ENCODE peak calls at places on chromosomes 3 and 15, in nine cellular contexts. L, O, S, D, P, B, X, K and U are unnamed samples. For H3K4me1 and H3K9me3, the result is how much of the 10 kb centered on the place peaks cover.

GRCh38 chr3:29484633-29485032 is 203.8 kb downstream of the RBMS3 start:
- DNase-seq in L (no peak), O (no peak), S (no peak), D (no peak), P (no peak), B (no peak), X (no peak), K (no peak), U (no peak)

GRCh38 chr15:45650889-45651525 is 16.2 kb downstream of the SQOR start:
- DNase-seq in L (no peak), O (no peak), S (no peak), D (no peak), P (peak), B (no peak), X (no peak), K (no peak), U (no peak)

GRCh38 chr3:12611117-12611516 is 52.8 kb downstream of the RAF1 start:
- DNase-seq in L (no peak), O (no peak), S (no peak), D (no peak), P (no peak), B (no peak), X (no peak), K (no peak), U (no peak)

GRCh38 chr3:14253022-14253761 is 74.6 kb downstream of the LSM3 start:
- DNase-seq in L (no peak), O (no peak), S (no peak), D (no peak), P (no peak), B (no peak), X (no peak), K (peak), U (no peak)

GRCh38 chr15:89693696-89694095 is 3.1 kb downstream of the WDR93 start:
- DNase-seq in L (no peak), O (no peak), S (no peak), D (no peak), P (no peak), B (no peak), X (no peak), K (no peak), U (no peak)

GRCh38 chr3:126855374-126855773 is 127.5 kb upstream of the PLXNA1 start:
- DNase-seq in L (peak), O (no peak), S (no peak), D (no peak), P (no peak), B (no peak), X (no peak), K (no peak), U (no peak)

GRCh38 chr15:43330780-43331086 is 360 bp upstream of the LCMT2 start:
- DNase-seq in L (no peak), O (no peak), S (no peak), D (no peak), P (no peak), B (no peak), X (no peak), K (no peak), U (no peak)

GRCh38 chr3:176663819-176664218 is 533.5 kb downstream of the TBL1XR1 start:
- DNase-seq in L (no peak), O (no peak), S (peak), D (no peak), P (no peak), B (no peak), X (no peak), K (peak), U (no peak)

GRCh38 chr3:138863776-138864113 is 29.0 kb upstream of the PIK3CB start:
- DNase-seq in L (no peak), O (no peak), S (no peak), D (no peak), P (no peak), B (no peak), X (no peak), K (no peak), U (no peak)

GRCh38 chr15:68537506-68537905 is 41.3 kb upstream of the CORO2B start:
- DNase-seq in L (no peak), O (no peak), S (no peak), D (no peak), P (no peak), B (no peak), X (no peak), K (peak), U (no peak)

GRCh38 chr3:45145681-45146614 is at the start of gene CDCP1:
- DNase-seq in L (no peak), O (peak), S (no peak), D (no peak), P (peak), B (peak), X (no peak), K (no peak), U (no peak)

GRCh38 chr3:122092460-122093165 is 37.5 kb downstream of the CD86 start:
- DNase-seq in L (no peak), O (peak), S (peak), D (peak), P (peak), B (no peak), X (peak), K (peak), U (peak)

GRCh38 chr3:41117398-41117870 is 81.9 kb upstream of the CTNNB1 start:
- DNase-seq in L (peak), O (peak), S (peak), D (peak), P (peak), B (peak), X (no peak), K (peak), U (peak)

GRCh38 chr15:74406992-74407705 is 26.6 kb downstream of the SEMA7A start:
- DNase-seq in L (no peak), O (no peak), S (no peak), D (no peak), P (peak), B (no peak), X (no peak), K (peak), U (no peak)

GRCh38 chr15:91338763-91339162 is 238.7 kb downstream of the SV2B start:
- DNase-seq in L (no peak), O (no peak), S (no peak), D (no peak), P (no peak), B (no peak), X (peak), K (peak), U (no peak)

GRCh38 chr3:168025076-168025475 is 70.6 kb downstream of the GOLIM4 start:
- DNase-seq in L (no peak), O (no peak), S (no peak), D (no peak), P (no peak), B (no peak), X (no peak), K (peak), U (no peak)

GRCh38 chr15:77966540-77967290 is 110.8 kb downstream of the TBC1D2B start:
- DNase-seq in L (peak), O (no peak), S (peak), D (no peak), P (no peak), B (no peak), X (no peak), K (peak), U (peak)

GRCh38 chr3:98680723-98681122 is 82.4 kb upstream of the ST3GAL6 start:
- DNase-seq in L (no peak), O (no peak), S (no peak), D (no peak), P (no peak), B (no peak), X (no peak), K (peak), U (no peak)

GRCh38 chr15:47762621-47763020 is 45.3 kb downstream of the SEMA6D start:
- DNase-seq in L (no peak), O (no peak), S (no peak), D (no peak), P (no peak), B (no peak), X (no peak), K (no peak), U (no peak)

GRCh38 chr15:79329186-79329611 is 18.3 kb downstream of the TMED3 start:
- DNase-seq in L (no peak), O (no peak), S (no peak), D (no peak), P (no peak), B (no peak), X (no peak), K (peak), U (no peak)

GRCh38 chr15:31461375-31461774 is 134.7 kb downstream of the KLF13 start:
- DNase-seq in L (peak), O (no peak), S (no peak), D (no peak), P (no peak), B (peak), X (no peak), K (no peak), U (no peak)

GRCh38 chr3:56131976-56132590 is 336.2 kb downstream of the ERC2 start:
- DNase-seq in L (no peak), O (peak), S (no peak), D (no peak), P (no peak), B (no peak), X (peak), K (peak), U (no peak)

GRCh38 chr3:27034255-27034654 is 334.9 kb downstream of the NEK10 start:
- DNase-seq in L (no peak), O (no peak), S (no peak), D (no peak), P (no peak), B (no peak), X (no peak), K (no peak), U (no peak)

GRCh38 chr3:56933803-56934202 is 126.7 kb upstream of the SPATA12 start:
- DNase-seq in L (no peak), O (no peak), S (no peak), D (no peak), P (no peak), B (no peak), X (no peak), K (no peak), U (no peak)

GRCh38 chr3:192992346-192992745 is 74.7 kb upstream of the MB21D2 start:
- DNase-seq in L (no peak), O (no peak), S (no peak), D (no peak), P (no peak), B (no peak), X (no peak), K (no peak), U (no peak)

GRCh38 chr15:98855815-98856539 is 151.6 kb downstream of the PGPEP1L start:
- DNase-seq in L (no peak), O (no peak), S (no peak), D (no peak), P (peak), B (no peak), X (no peak), K (no peak), U (no peak)

GRCh38 chr15:66734961-66735908 is 33.2 kb downstream of the SMAD6 start:
- DNase-seq in L (no peak), O (no peak), S (no peak), D (no peak), P (peak), B (no peak), X (no peak), K (no peak), U (no peak)

GRCh38 chr15:50996641-50997040 is 88.2 kb downstream of the AP4E1 start:
- DNase-seq in L (no peak), O (no peak), S (no peak), D (no peak), P (no peak), B (no peak), X (no peak), K (peak), U (no peak)

GRCh38 chr15:99476413-99477222 is 89.2 kb upstream of the MEF2A start:
- DNase-seq in L (no peak), O (peak), S (peak), D (peak), P (peak), B (peak), X (no peak), K (peak), U (no peak)

GRCh38 chr3:89212614-89213013 is 105.2 kb downstream of the EPHA3 start:
- DNase-seq in L (no peak), O (no peak), S (no peak), D (no peak), P (no peak), B (no peak), X (no peak), K (peak), U (no peak)

GRCh38 chr15:64501396-64501716 is 41.0 kb downstream of the ZNF609 start:
- DNase-seq in L (no peak), O (no peak), S (no peak), D (no peak), P (no peak), B (no peak), X (no peak), K (no peak), U (no peak)

GRCh38 chr15:29141908-29142747 is 127.5 kb downstream of the NSMCE3 start:
- DNase-seq in L (no peak), O (no peak), S (no peak), D (no peak), P (peak), B (no peak), X (no peak), K (no peak), U (no peak)

GRCh38 chr15:49649987-49650386 is 29.1 kb downstream of the DTWD1 start:
- DNase-seq in L (no peak), O (no peak), S (no peak), D (no peak), P (no peak), B (no peak), X (no peak), K (peak), U (no peak)

GRCh38 chr15:60338810-60339209 is 59.0 kb downstream of the ANXA2 start:
- DNase-seq in L (no peak), O (no peak), S (no peak), D (no peak), P (no peak), B (no peak), X (no peak), K (no peak), U (no peak)

GRCh38 chr15:41567261-41567660 is 8.2 kb downstream of the TYRO3 start:
- DNase-seq in L (no peak), O (no peak), S (no peak), D (no peak), P (peak), B (no peak), X (no peak), K (no peak), U (no peak)
- H3K4me1 ChIP-seq in L (under half), O (under half), S (under half), D (under half), P (under half), B (under half), X (under half), K (under half), U (under half)

DNA sequence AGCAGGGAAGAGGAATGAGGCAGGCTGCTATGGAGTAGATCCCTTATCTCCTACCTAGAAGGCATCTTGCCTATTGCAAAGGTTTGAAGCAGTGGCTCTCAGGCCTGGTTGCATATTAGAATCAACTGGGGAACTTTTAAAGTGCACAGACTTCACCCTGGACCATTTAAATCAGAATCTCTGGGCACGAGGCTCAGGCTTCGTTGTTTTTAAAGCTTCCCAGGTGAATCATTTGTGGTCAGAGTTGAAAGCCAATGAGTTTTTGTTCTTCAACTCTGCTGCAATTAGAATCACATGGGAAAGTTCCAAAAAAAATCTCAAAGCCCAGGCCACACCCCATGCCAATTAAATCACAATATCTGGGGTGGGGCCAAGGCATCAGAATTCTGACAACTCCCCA is 773.1 kb downstream of the AGBL1 start:
- DNase-seq in L (no peak), O (no peak), S (no peak), D (no peak), P (no peak), B (no peak), X (no peak), K (no peak), U (no peak)
- H3K9me3 ChIP-seq in L (under half), O (under half), S (under half), D (under half), P (under half), B (under half), X (under half), K (under half), U (under half)

GRCh38 chr15:81323944-81324881 is at the start of gene STARD5:
- DNase-seq in L (peak), O (peak), S (peak), D (peak), P (peak), B (peak), X (peak), K (peak), U (peak)

GRCh38 chr15:81321667-81322066 is 2.3 kb downstream of the STARD5 start:
- DNase-seq in L (no peak), O (no peak), S (no peak), D (no peak), P (no peak), B (no peak), X (no peak), K (no peak), U (no peak)

GRCh38 chr15:81326466-81327212 is 2.7 kb upstream of the STARD5 start:
- DNase-seq in L (no peak), O (no peak), S (no peak), D (no peak), P (no peak), B (no peak), X (no peak), K (peak), U (no peak)

GRCh38 chr15:81323559-81323943 is 390 bp downstream of the STARD5 start:
- DNase-seq in L (no peak), O (no peak), S (no peak), D (no peak), P (no peak), B (no peak), X (no peak), K (no peak), U (no peak)

DNA sequence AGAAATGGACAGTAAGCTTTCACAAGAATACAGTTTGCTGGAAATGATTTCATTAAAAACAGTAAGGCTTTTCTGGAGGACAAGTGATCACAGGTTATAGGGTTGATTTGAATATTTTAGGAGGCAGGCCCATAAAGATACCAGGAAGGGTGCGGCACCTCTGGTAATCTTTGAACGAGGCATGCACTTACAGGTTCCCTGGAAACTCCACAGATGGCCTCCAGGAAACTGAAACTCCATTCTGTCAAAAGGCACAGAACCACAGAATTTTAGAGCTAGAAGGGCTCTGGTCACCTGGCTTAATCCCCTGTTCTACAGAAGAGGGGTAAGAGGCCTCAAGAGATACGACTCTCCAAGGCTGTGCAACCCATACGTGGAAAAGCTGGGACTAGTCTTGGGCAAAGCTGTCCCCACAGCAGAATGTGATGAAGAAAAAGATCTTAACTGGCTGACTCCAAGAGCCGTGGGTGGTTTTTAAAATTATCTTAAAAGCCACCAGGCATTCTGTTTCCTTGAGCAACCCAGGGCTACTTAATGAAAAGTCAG is 1.2 kb downstream of the STARD5 start:
- DNase-seq in L (no peak), O (no peak), S (no peak), D (no peak), P (no peak), B (no peak), X (no peak), K (no peak), U (peak)
- H3K4me3 ChIP-seq in L (peak), O (no peak), S (peak), D (peak), P (peak), B (peak), X (no peak), K (peak), U (peak)

DNA sequence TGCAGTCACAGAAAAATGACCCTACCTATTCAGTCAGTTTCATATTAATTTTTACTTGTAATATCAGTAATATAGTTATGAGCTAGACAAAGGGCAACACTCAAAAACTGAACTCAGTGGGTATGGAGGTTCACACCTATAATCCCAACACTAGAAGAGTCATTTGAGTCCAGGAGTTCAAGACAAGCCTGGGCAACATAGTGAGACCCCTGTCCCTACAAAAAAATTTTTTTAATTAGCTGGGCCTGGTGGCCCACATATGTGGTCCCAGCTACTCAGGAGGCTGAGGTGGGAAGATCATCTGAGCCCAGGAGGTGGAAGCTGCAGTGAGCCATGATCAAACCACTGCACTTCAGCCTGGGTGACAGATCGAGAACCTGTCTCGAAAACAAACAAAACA is 3.1 kb downstream of the TMF1 start:
- DNase-seq in L (no peak), O (no peak), S (no peak), D (no peak), P (no peak), B (no peak), X (no peak), K (no peak), U (no peak)
- H3K4me1 ChIP-seq in L (under half), O (under half), S (under half), D (under half), P (under half), B (under half), X (under half), K (under half), U (under half)

GRCh38 chr15:26355671-26356070 is 417.2 kb downstream of the GABRB3 start:
- DNase-seq in L (no peak), O (no peak), S (no peak), D (no peak), P (no peak), B (no peak), X (no peak), K (no peak), U (no peak)

GRCh38 chr15:26357653-26358052 is 415.2 kb downstream of the GABRB3 start:
- DNase-seq in L (no peak), O (no peak), S (no peak), D (no peak), P (no peak), B (no peak), X (no peak), K (no peak), U (no peak)

GRCh38 chr15:26352406-26352805 is 420.5 kb downstream of the GABRB3 start:
- DNase-seq in L (no peak), O (no peak), S (no peak), D (no peak), P (no peak), B (no peak), X (no peak), K (no peak), U (no peak)

GRCh38 chr15:26358708-26359107 is 414.2 kb downstream of the GABRB3 start:
- DNase-seq in L (no peak), O (no peak), S (no peak), D (no peak), P (no peak), B (no peak), X (no peak), K (no peak), U (no peak)

GRCh38 chr15:26352909-26353308 is 420.0 kb downstream of the GABRB3 start:
- DNase-seq in L (no peak), O (no peak), S (no peak), D (no peak), P (no peak), B (no peak), X (no peak), K (no peak), U (no peak)
- H3K9me3 ChIP-seq in L (under half), O (under half), S (under half), D (under half), P (under half), B (under half), X (under half), K (under half), U (under half)